ENCODE peak calls at places on chromosomes 12 and 14, in seven cellular contexts. C is ascending aorta, Y is Calu3, I is adrenal gland, M is NB4, H is IMR-90, W is lower lobe of right lung. X is an unnamed sample.
A peak's percentile ranks its signal among the peaks of the same experiment; 100 is the strongest.

GRCh38 chr12:124273630-124274029 is 21.3 kb upstream of the RFLNA start:
- DNase-seq in C (no peak), Y (peak; percentile 34), I (no peak), M (peak; percentile 91), H (peak; percentile 31), W (no peak), X (no peak)

GRCh38 chr14:99213101-99213500 is 58.9 kb downstream of the BCL11B start:
- DNase-seq in C (no peak), Y (no peak), I (no peak), M (no peak), H (no peak), W (no peak), X (no peak)

GRCh38 chr12:54997914-54998507 is 13.4 kb upstream of the TESPA1 start:
- DNase-seq in C (no peak), Y (no peak), I (no peak), M (no peak), H (no peak), W (no peak), X (no peak)

GRCh38 chr12:26281320-26281719 is 85.9 kb downstream of the SSPN start:
- DNase-seq in C (no peak), Y (no peak), I (no peak), M (no peak), H (no peak), W (no peak), X (no peak)

GRCh38 chr14:89228921-89229639 is 188.0 kb downstream of the FOXN3 start:
- DNase-seq in C (peak; percentile 73), Y (no peak), I (no peak), M (no peak), H (no peak), W (no peak), X (no peak)

GRCh38 chr12:102120886-102121285 is 903 bp downstream of the PARPBP start:
- DNase-seq in C (no peak), Y (peak; percentile 30), I (no peak), M (peak; percentile 77), H (peak; percentile 29), W (no peak), X (no peak)

GRCh38 chr12:15035185-15035584 is 62.3 kb downstream of the PDE6H start:
- DNase-seq in C (no peak), Y (no peak), I (no peak), M (no peak), H (no peak), W (no peak), X (no peak)

GRCh38 chr14:105899071-105899641 is 372.8 kb downstream of the TMEM121 start:
- DNase-seq in C (no peak), Y (no peak), I (no peak), M (peak; percentile 89), H (no peak), W (no peak), X (no peak)

GRCh38 chr12:55619352-55620138 is 17.1 kb upstream of the OR10P1 start:
- DNase-seq in C (no peak), Y (peak; percentile 82), I (peak; percentile 61), M (peak; percentile 89), H (peak; percentile 92), W (no peak), X (peak; percentile 38)

GRCh38 chr12:6241495-6241894 is 41.3 kb downstream of the CD9 start:
- DNase-seq in C (no peak), Y (peak; percentile 35), I (peak; percentile 77), M (no peak), H (no peak), W (peak; percentile 84), X (no peak)

GRCh38 chr12:103840399-103840880 is 594 bp downstream of the NT5DC3 start:
- DNase-seq in C (peak; percentile 79), Y (no peak), I (peak; percentile 32), M (peak; percentile 67), H (peak; percentile 25), W (peak; percentile 55), X (no peak)

GRCh38 chr12:108955225-108955835 is 65.5 kb downstream of the SVOP start:
- DNase-seq in C (no peak), Y (no peak), I (peak; percentile 28), M (no peak), H (no peak), W (no peak), X (no peak)

GRCh38 chr12:26195641-26196423 is 459 bp downstream of the SSPN start:
- DNase-seq in C (peak; percentile 79), Y (peak; percentile 30), I (peak; percentile 65), M (peak; percentile 79), H (peak; percentile 31), W (peak; percentile 64), X (no peak)

GRCh38 chr12:119713551-119714031 is 45.7 kb downstream of the PRKAB1 start:
- DNase-seq in C (no peak), Y (no peak), I (no peak), M (no peak), H (no peak), W (peak; percentile 73), X (no peak)

GRCh38 chr12:116547955-116548471 is 11.2 kb upstream of the MAP1LC3B2 start:
- DNase-seq in C (no peak), Y (no peak), I (no peak), M (peak; percentile 97), H (peak; percentile 55), W (no peak), X (no peak)

GRCh38 chr12:66596189-66596588 is 82.7 kb downstream of the GRIP1 start:
- DNase-seq in C (no peak), Y (no peak), I (no peak), M (no peak), H (peak; percentile 7), W (no peak), X (no peak)

GRCh38 chr14:35409595-35409994 is 5.0 kb upstream of the NFKBIA start:
- DNase-seq in C (no peak), Y (no peak), I (no peak), M (no peak), H (no peak), W (no peak), X (no peak)

GRCh38 chr12:78470354-78471195 is 394.0 kb upstream of the SYT1 start:
- DNase-seq in C (no peak), Y (peak; percentile 58), I (peak; percentile 22), M (peak; percentile 30), H (peak; percentile 60), W (no peak), X (no peak)

GRCh38 chr14:52780893-52781292 is 10.5 kb downstream of the GNPNAT1 start:
- DNase-seq in C (no peak), Y (no peak), I (no peak), M (no peak), H (no peak), W (no peak), X (no peak)

GRCh38 chr12:29734748-29735147 is 49.0 kb downstream of the TMTC1 start:
- DNase-seq in C (no peak), Y (no peak), I (no peak), M (no peak), H (no peak), W (no peak), X (no peak)

GRCh38 chr12:103817791-103818190 is 23.2 kb downstream of the NT5DC3 start:
- DNase-seq in C (no peak), Y (no peak), I (no peak), M (no peak), H (no peak), W (no peak), X (no peak)

GRCh38 chr12:102543931-102544485 is 63.6 kb upstream of the IGF1 start:
- DNase-seq in C (no peak), Y (no peak), I (no peak), M (no peak), H (no peak), W (no peak), X (no peak)

GRCh38 chr14:85317491-85318021 is 212.4 kb upstream of the FLRT2 start:
- DNase-seq in C (no peak), Y (no peak), I (no peak), M (no peak), H (peak; percentile 26), W (no peak), X (no peak)

GRCh38 chr12:27975222-27976136 is 2.9 kb upstream of the PTHLH start:
- DNase-seq in C (no peak), Y (peak; percentile 49), I (no peak), M (peak; percentile 29), H (peak; percentile 72), W (no peak), X (no peak)

GRCh38 chr12:67764055-67764454 is 115.5 kb downstream of the DYRK2 start:
- DNase-seq in C (no peak), Y (no peak), I (no peak), M (no peak), H (no peak), W (no peak), X (no peak)

GRCh38 chr12:105860556-105861207 is 278.1 kb downstream of the NUAK1 start:
- DNase-seq in C (no peak), Y (peak; percentile 21), I (no peak), M (no peak), H (no peak), W (no peak), X (no peak)

GRCh38 chr14:101495827-101496778 is 65.2 kb upstream of the DIO3 start:
- DNase-seq in C (peak; percentile 55), Y (no peak), I (peak; percentile 5), M (no peak), H (no peak), W (peak; percentile 30), X (peak; percentile 5)

GRCh38 chr14:66746316-66747006 is 238.5 kb downstream of the GPHN start:
- DNase-seq in C (no peak), Y (peak; percentile 58), I (no peak), M (peak; percentile 50), H (peak; percentile 58), W (no peak), X (no peak)
- TF ChIP-seq CTCF in C (peak; percentile 24), Y (peak; percentile 45), I (peak; percentile 40), M (peak; percentile 51), H (peak; percentile 52), W (peak; percentile 42), X (peak; percentile 35)

DNA sequence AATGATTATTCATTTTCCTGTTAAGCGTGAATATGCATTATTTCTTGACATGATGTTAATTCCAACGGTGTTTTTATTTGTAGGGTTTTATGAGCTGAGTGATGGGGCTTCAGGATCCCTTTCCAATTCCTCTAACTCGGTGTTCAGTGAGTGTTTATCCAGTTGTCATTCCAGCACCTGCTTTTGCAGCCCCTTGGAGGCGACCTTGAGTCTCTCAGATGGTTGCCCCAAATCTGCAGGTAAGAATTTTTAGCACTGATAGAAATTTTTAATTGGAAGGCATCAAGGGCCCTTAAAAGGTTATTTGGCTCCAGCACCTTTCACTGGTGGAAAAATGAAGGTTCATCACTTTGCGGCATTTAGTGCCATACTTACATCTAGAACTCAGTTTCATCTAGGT is 3.7 kb downstream of the DACT1 start:
- DNase-seq in C (no peak), Y (no peak), I (no peak), M (no peak), H (no peak), W (no peak), X (no peak)
- TF ChIP-seq CTCF in C (no peak), Y (no peak), I (no peak), M (no peak), H (peak; percentile 4), W (no peak), X (no peak)

DNA sequence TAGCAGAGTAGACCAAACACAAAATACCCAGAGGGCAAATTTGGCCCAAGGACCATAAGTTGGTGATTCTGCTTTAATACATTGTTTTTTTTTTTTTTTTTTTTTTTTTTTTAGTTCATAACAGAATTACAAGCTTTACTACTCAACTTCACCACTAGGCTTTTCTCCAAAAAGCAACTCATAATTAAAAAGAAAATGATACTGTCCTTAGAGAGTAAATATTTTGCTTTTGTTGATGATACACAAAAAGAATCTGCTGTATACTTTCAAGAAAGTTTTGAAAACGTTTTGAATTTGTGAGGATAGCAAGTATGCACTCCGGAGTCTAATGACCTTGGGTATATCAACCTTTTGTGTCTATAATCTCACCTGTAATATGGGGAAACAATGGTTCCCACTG is 68.9 kb upstream of the LMO3 start:
- DNase-seq in C (no peak), Y (no peak), I (no peak), M (no peak), H (no peak), W (no peak), X (no peak)
- TF ChIP-seq CTCF in C (no peak), Y (no peak), I (no peak), M (no peak), H (no peak), W (no peak), X (no peak)

GRCh38 chr12:990649-991349 is at the start of gene ERC1:
- DNase-seq in C (peak; percentile 93), Y (peak; percentile 92), I (peak; percentile 92), M (peak; percentile 91), H (peak; percentile 87), W (peak; percentile 92), X (peak; percentile 76)
- TF ChIP-seq CTCF in C (no peak), Y (no peak), I (no peak), M (no peak), H (peak; percentile 1), W (no peak), X (no peak)

X was measured in D721Med.